ENCODE peak calls at places on chromosomes 4 and X, in six cellular contexts. I is adipocyte, P is NT2/D1, K is DND-41, G is neural progenitor cell, Y is IMR-90. R is an unnamed sample.

GRCh38 chr4:25402521-25402920 is 25.5 kb downstream of the ANAPC4 start:
- DNase-seq in I (peak), P (no peak), K (no peak), G (no peak), Y (peak), R (no peak)

GRCh38 chr4:152328595-152328994 is 207.3 kb downstream of the FBXW7 start:
- DNase-seq in I (peak), P (no peak), K (no peak), G (no peak), Y (no peak), R (no peak)

GRCh38 chr4:1695913-1696312 is 11.8 kb upstream of the FAM53A start:
- DNase-seq in I (no peak), P (no peak), K (no peak), G (no peak), Y (no peak), R (no peak)

GRCh38 chrX:82458207-82458754 is 1049.8 kb upstream of the POU3F4 start:
- DNase-seq in I (no peak), P (no peak), K (no peak), G (no peak), Y (no peak), R (no peak)

GRCh38 chr4:87150498-87151261 is 69.7 kb downstream of the KLHL8 start:
- DNase-seq in I (peak), P (peak), K (peak), G (peak), Y (peak), R (peak)

GRCh38 chr4:36351082-36351666 is 69.8 kb downstream of the DTHD1 start:
- DNase-seq in I (peak), P (peak), K (peak), G (peak), Y (peak), R (peak)

GRCh38 chr4:34720563-34720962 is 1523.8 kb downstream of the ARAP2 start:
- DNase-seq in I (peak), P (peak), K (no peak), G (peak), Y (peak), R (peak)

GRCh38 chr4:114156371-114156770 is 176.9 kb upstream of the ARSJ start:
- DNase-seq in I (no peak), P (no peak), K (no peak), G (no peak), Y (peak), R (no peak)

GRCh38 chr4:81818385-81818784 is 346.7 kb upstream of the RASGEF1B start:
- DNase-seq in I (no peak), P (no peak), K (no peak), G (no peak), Y (no peak), R (no peak)

GRCh38 chrX:116204947-116205346 is 34.4 kb downstream of the AGTR2 start:
- DNase-seq in I (peak), P (no peak), K (no peak), G (peak), Y (no peak), R (peak)

GRCh38 chrX:137587151-137587550 is 21.2 kb downstream of the ZIC3 start:
- DNase-seq in I (no peak), P (no peak), K (no peak), G (no peak), Y (no peak), R (no peak)

GRCh38 chrX:46258356-46258755 is 286.9 kb downstream of the ZNF674 start:
- DNase-seq in I (no peak), P (no peak), K (no peak), G (no peak), Y (no peak), R (no peak)

GRCh38 chr4:141350122-141350904 is 129.6 kb downstream of the ZNF330 start:
- DNase-seq in I (peak), P (no peak), K (no peak), G (no peak), Y (peak), R (no peak)

GRCh38 chr4:102717448-102718092 is 43.2 kb downstream of the MANBA start:
- DNase-seq in I (no peak), P (no peak), K (no peak), G (no peak), Y (no peak), R (no peak)

DNA sequence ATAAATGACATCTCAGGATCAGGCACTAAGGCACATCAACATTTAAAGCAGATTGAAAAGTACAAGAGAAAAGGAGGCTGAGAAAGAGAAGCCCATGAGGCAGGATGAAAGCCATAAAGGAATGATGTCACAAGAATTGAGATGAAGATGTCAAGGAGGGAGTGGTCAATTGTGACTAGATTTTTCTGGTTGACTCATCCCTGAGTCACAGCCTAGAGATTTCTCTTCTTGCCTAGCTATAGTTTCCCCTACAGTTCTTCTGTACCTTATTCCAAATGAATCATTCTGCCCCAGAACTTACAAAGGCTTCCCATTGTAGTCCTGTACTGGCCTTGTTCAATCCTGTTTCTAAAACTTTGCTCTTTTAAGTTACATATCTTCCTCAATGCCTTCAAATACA is 3.4 kb upstream of the USP53 start:
- DNase-seq in I (peak), P (no peak), K (no peak), G (no peak), Y (peak), R (no peak)
- H3K9ac ChIP-seq in I (peak), P (no peak), K (no peak), G (no peak), Y (no peak), R (no peak)

GRCh38 chrX:72305286-72306084 is at the start of gene CITED1:
- DNase-seq in I (peak), P (no peak), K (no peak), G (peak), Y (no peak), R (no peak)
- H3K4me3 ChIP-seq in I (peak), P (peak), K (no peak), G (peak), Y (peak), R (no peak)

GRCh38 chr4:53712326-53712725 is 121.0 kb upstream of the LNX1 start:
- DNase-seq in I (no peak), P (no peak), K (no peak), G (no peak), Y (no peak), R (no peak)
- H3K9ac ChIP-seq in I (peak), P (no peak), K (no peak), G (no peak), Y (no peak), R (no peak)

GRCh38 chr4:168848112-168848511 is 161.9 kb downstream of the CBR4 start:
- DNase-seq in I (peak), P (no peak), K (peak), G (peak), Y (no peak), R (no peak)
- H3K4me3 ChIP-seq in I (peak), P (no peak), K (peak), G (no peak), Y (peak), R (no peak)

DNA sequence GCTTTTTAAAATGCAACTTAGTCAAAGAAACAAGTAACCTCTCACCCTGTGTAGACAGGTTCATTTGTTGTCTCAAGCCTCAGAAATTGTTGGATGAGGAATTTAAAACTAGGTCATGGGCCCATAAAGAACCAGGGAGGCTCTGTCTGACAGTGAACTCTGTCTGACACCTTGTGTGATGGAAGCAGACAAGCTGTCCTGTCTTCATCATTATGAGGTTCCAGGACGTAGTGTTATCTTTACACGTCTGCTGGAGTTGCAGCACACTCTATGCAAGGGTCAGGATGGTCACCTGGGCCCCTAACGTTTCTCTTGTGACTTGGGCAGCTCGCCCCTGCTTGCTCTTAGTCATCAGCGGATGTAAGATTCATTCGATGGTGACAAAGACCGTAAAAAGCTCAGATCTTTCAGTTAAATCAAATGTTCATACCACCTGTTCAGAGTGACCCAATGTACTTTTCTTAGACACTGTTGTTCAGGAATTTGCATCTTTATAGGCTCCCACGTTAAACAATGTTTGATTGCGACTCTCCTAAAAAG is 92.0 kb upstream of the ADGRG2 start:
- DNase-seq in I (no peak), P (no peak), K (no peak), G (no peak), Y (no peak), R (no peak)
- H3K9ac ChIP-seq in I (no peak), P (no peak), K (no peak), G (no peak), Y (no peak), R (no peak)

GRCh38 chrX:76893930-76894329 is 466.4 kb downstream of the MAGEE1 start:
- DNase-seq in I (no peak), P (no peak), K (no peak), G (no peak), Y (no peak), R (no peak)
- H3K4me3 ChIP-seq in I (no peak), P (no peak), K (no peak), G (no peak), Y (no peak), R (no peak)

GRCh38 chr4:118941149-118941548 is 52.5 kb downstream of the SYNPO2 start:
- DNase-seq in I (peak), P (no peak), K (no peak), G (no peak), Y (peak), R (no peak)

GRCh38 chr4:118942465-118942864 is 53.8 kb downstream of the SYNPO2 start:
- DNase-seq in I (no peak), P (no peak), K (no peak), G (no peak), Y (peak), R (no peak)

GRCh38 chr4:118939169-118939779 is 50.6 kb downstream of the SYNPO2 start:
- DNase-seq in I (no peak), P (no peak), K (no peak), G (no peak), Y (no peak), R (no peak)

GRCh38 chr4:118947095-118947494 is 58.4 kb downstream of the SYNPO2 start:
- DNase-seq in I (no peak), P (no peak), K (no peak), G (no peak), Y (no peak), R (no peak)

DNA sequence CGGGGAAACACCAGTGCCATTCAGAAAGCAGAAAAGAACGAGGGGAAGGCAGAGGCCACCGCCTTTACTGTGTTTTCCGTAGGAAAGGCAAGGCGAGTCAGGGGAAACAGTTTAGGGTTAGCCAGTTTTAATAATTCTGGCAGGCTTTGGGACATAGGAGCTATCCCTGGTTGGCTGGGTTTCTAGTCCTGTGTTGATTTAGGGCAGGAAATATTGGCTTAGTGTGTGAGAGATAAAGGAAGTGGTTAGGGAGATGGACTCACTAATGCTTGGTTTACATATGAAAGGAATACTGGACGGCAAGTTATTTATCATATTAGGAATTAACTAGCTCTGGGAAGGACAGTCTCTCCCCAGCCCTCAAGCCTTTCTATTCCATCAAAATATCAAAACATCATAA is 53.1 kb downstream of the SYNPO2 start:
- DNase-seq in I (no peak), P (no peak), K (no peak), G (no peak), Y (peak), R (no peak)
- H3K9ac ChIP-seq in I (no peak), P (no peak), K (no peak), G (no peak), Y (no peak), R (no peak)

GRCh38 chr4:3486556-3487270 is 23.6 kb downstream of the DOK7 start:
- DNase-seq in I (no peak), P (no peak), K (no peak), G (peak), Y (no peak), R (no peak)
- H3K4me3 ChIP-seq in I (no peak), P (no peak), K (no peak), G (no peak), Y (no peak), R (peak)

DNA sequence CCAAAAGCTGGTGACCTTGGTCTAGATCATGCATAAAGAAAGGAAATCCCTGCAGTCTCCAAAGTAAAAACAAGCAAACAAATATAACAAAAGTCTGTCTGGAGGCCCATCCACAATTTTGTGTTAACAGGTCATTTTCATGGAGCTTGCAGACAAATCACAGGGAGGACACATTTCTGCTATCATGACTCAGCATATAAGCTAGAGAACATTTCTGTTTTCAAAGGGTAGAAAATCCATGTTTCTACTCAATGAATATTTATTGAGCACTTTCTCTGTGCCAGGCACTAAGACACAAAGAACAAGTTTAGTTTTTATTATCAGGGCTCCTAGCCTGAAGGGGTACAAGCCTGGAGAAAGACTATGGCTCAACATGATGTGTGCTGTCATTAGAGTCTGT is 71.1 kb downstream of the PARM1 start:
- DNase-seq in I (no peak), P (no peak), K (no peak), G (no peak), Y (no peak), R (peak)
- H3K9ac ChIP-seq in I (no peak), P (no peak), K (no peak), G (no peak), Y (no peak), R (peak)